ENCODE peak calls at places on chromosome 18, in eight cellular contexts. W, S, F, O, Y, L, J and D are unnamed samples. For H3K9me2, the result is how much of the 10 kb centered on the place peaks cover.

GRCh38 chr18:24868331-24868730 is 407.9 kb downstream of the HRH4 start:
- DNase-seq in W (no peak), S (no peak), F (no peak), O (no peak), Y (no peak), L (no peak), J (no peak), D (no peak)

GRCh38 chr18:28189400-28190239 is 12.7 kb upstream of the CDH2 start:
- DNase-seq in W (peak), S (peak), F (peak), O (peak), Y (peak), L (peak), J (peak), D (no peak)

GRCh38 chr18:37334494-37335125 is 231.0 kb downstream of the CELF4 start:
- DNase-seq in W (no peak), S (no peak), F (no peak), O (no peak), Y (peak), L (no peak), J (no peak), D (no peak)

GRCh38 chr18:48720655-48721025 is 181.8 kb downstream of the CTIF start:
- DNase-seq in W (no peak), S (no peak), F (no peak), O (no peak), Y (peak), L (no peak), J (no peak), D (no peak)

GRCh38 chr18:907880-908512 is 3.3 kb downstream of the ADCYAP1 start:
- DNase-seq in W (peak), S (no peak), F (no peak), O (no peak), Y (peak), L (no peak), J (no peak), D (no peak)

GRCh38 chr18:48475635-48476549 is 62.9 kb upstream of the CTIF start:
- DNase-seq in W (peak), S (peak), F (peak), O (peak), Y (peak), L (peak), J (peak), D (peak)

GRCh38 chr18:36533446-36534153 is 236.1 kb downstream of the FHOD3 start:
- DNase-seq in W (no peak), S (no peak), F (no peak), O (no peak), Y (no peak), L (no peak), J (no peak), D (no peak)

GRCh38 chr18:36831139-36831538 is 2.2 kb downstream of the KIAA1328 start:
- DNase-seq in W (no peak), S (peak), F (no peak), O (no peak), Y (no peak), L (no peak), J (no peak), D (no peak)

GRCh38 chr18:70329076-70329475 is 40.2 kb downstream of the SOCS6 start:
- DNase-seq in W (no peak), S (no peak), F (no peak), O (no peak), Y (no peak), L (peak), J (no peak), D (no peak)

GRCh38 chr18:25675123-25675850 is 323.3 kb upstream of the ZNF521 start:
- DNase-seq in W (peak), S (no peak), F (no peak), O (no peak), Y (no peak), L (no peak), J (no peak), D (no peak)

GRCh38 chr18:23881778-23882177 is 132.8 kb upstream of the TTC39C start:
- DNase-seq in W (no peak), S (no peak), F (no peak), O (no peak), Y (no peak), L (no peak), J (no peak), D (no peak)

GRCh38 chr18:9475643-9476580 is 599 bp downstream of the RALBP1 start:
- DNase-seq in W (peak), S (peak), F (peak), O (no peak), Y (peak), L (peak), J (peak), D (peak)

GRCh38 chr18:3281456-3282400 is 19.8 kb downstream of the MYL12B start:
- DNase-seq in W (peak), S (peak), F (peak), O (peak), Y (peak), L (peak), J (peak), D (no peak)

GRCh38 chr18:44325903-44326650 is 354.6 kb upstream of the SETBP1 start:
- DNase-seq in W (peak), S (peak), F (peak), O (no peak), Y (peak), L (peak), J (peak), D (peak)

GRCh38 chr18:48075707-48076093 is 145.2 kb upstream of the SMAD2 start:
- DNase-seq in W (no peak), S (no peak), F (no peak), O (no peak), Y (no peak), L (no peak), J (no peak), D (no peak)

GRCh38 chr18:56389190-56389589 is 249.2 kb downstream of the TXNL1 start:
- DNase-seq in W (no peak), S (no peak), F (no peak), O (no peak), Y (no peak), L (no peak), J (no peak), D (no peak)

GRCh38 chr18:45874501-45875184 is 49.2 kb downstream of the SIGLEC15 start:
- DNase-seq in W (no peak), S (no peak), F (peak), O (no peak), Y (no peak), L (peak), J (no peak), D (no peak)

GRCh38 chr18:57586243-57587049 is at the start of gene FECH:
- DNase-seq in W (peak), S (peak), F (peak), O (peak), Y (peak), L (peak), J (peak), D (peak)

GRCh38 chr18:24408496-24408895 is 10.9 kb upstream of the OSBPL1A start:
- DNase-seq in W (no peak), S (no peak), F (no peak), O (no peak), Y (no peak), L (no peak), J (no peak), D (no peak)

GRCh38 chr18:55280515-55280914 is 307.5 kb downstream of the TCF4 start:
- DNase-seq in W (no peak), S (no peak), F (no peak), O (no peak), Y (no peak), L (no peak), J (no peak), D (no peak)

GRCh38 chr18:34212511-34212910 is 12.2 kb downstream of the NOL4 start:
- DNase-seq in W (no peak), S (no peak), F (no peak), O (no peak), Y (no peak), L (no peak), J (no peak), D (no peak)

DNA sequence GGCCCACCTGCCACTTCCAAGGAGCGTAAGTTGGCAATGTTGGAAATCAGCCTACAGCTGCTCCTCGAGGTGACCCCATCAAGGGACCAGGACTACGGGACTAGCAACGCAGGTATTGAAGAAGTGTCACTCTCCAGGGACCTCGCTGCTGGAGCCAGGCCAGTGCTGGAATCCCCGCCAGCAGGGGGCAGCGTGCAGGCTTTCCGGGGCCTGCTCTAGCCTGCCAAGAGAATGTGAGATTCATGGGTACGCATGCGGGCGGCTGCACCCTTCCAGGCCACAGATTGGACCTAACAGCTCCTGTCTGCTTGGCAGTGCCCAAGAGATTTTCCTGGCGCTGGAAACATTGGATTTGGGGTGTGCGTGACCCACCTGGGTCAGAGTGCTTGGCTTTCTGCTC is 182.8 kb upstream of the RAB12 start:
- DNase-seq in W (peak), S (no peak), F (peak), O (peak), Y (no peak), L (no peak), J (no peak), D (no peak)
- TF ChIP-seq CTCF in W (peak), S (peak), F (peak), O (peak), Y (peak), L (peak), J (no peak), D (peak)

GRCh38 chr18:69071680-69072079 is 273.8 kb downstream of the CCDC102B start:
- DNase-seq in W (no peak), S (no peak), F (no peak), O (no peak), Y (no peak), L (no peak), J (no peak), D (no peak)
- H3K9me2 ChIP-seq in W (under half), S (under half), F (under half), O (under half), Y (under half), L (under half), J (under half), D (under half)

DNA sequence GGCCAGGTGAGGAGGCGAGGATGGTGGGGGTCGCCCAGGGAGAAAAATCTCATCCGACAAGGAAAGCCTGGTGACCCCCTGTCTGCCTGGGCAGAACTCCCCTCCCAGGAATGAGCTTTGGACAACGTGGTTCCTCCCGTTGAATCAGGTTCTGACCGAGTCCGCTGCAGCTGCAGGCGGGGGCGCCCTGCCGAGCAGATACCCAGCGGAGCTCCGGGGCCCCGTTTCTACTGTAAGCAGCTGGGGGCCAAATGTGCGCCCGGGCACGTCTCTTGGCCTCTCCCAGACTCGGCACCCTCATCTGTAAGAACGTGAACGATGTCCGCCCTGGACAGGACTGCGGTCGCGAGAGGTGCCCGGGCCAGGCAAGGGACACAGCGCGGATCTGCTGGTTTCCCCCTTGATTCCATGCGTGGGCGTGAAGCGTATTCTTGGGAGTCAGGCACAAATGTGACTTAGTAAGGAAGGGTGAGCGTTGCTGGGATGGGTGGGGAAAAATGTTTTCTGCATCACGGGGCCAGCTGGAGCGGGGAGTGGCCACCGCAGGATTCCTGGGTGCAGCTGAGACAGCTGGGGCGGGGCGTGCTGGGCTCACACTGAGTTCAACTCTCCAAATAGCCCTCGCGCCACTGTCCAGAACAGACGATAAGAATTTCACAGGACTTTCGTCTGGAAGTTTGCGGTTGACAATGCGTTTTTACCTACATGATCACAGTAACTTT is 20.2 kb upstream of the TUBB6 start:
- DNase-seq in W (peak), S (peak), F (no peak), O (peak), Y (peak), L (no peak), J (peak), D (peak)
- H3K4me3 ChIP-seq in W (peak), S (peak), F (no peak), O (peak), Y (peak), L (peak), J (peak), D (peak)

GRCh38 chr18:79026491-79026890 is 42.7 kb upstream of the ATP9B start:
- DNase-seq in W (peak), S (no peak), F (no peak), O (no peak), Y (no peak), L (no peak), J (no peak), D (no peak)
- TF ChIP-seq CTCF in W (peak), S (peak), F (peak), O (peak), Y (no peak), L (no peak), J (no peak), D (no peak)

GRCh38 chr18:77014538-77014937 is 118.0 kb downstream of the MBP start:
- DNase-seq in W (no peak), S (no peak), F (no peak), O (no peak), Y (no peak), L (no peak), J (no peak), D (no peak)

GRCh38 chr18:77017355-77017754 is 115.2 kb downstream of the MBP start:
- DNase-seq in W (no peak), S (no peak), F (no peak), O (no peak), Y (no peak), L (no peak), J (no peak), D (no peak)

GRCh38 chr18:77016936-77017335 is 115.6 kb downstream of the MBP start:
- DNase-seq in W (no peak), S (no peak), F (no peak), O (no peak), Y (no peak), L (no peak), J (no peak), D (no peak)

GRCh38 chr18:77015176-77015575 is 117.4 kb downstream of the MBP start:
- DNase-seq in W (no peak), S (no peak), F (no peak), O (no peak), Y (no peak), L (no peak), J (no peak), D (no peak)

GRCh38 chr18:77016133-77016839 is 116.3 kb downstream of the MBP start:
- DNase-seq in W (no peak), S (no peak), F (no peak), O (no peak), Y (no peak), L (no peak), J (no peak), D (no peak)
- H3K9me2 ChIP-seq in W (under half), S (under half), F (under half), O (under half), Y (under half), L (under half), J (under half), D (under half)

GRCh38 chr18:58891753-58892152 is 27.1 kb downstream of the ZNF532 start:
- DNase-seq in W (no peak), S (no peak), F (no peak), O (no peak), Y (no peak), L (no peak), J (no peak), D (no peak)
- H3K4me3 ChIP-seq in W (no peak), S (no peak), F (no peak), O (no peak), Y (no peak), L (no peak), J (no peak), D (no peak)

DNA sequence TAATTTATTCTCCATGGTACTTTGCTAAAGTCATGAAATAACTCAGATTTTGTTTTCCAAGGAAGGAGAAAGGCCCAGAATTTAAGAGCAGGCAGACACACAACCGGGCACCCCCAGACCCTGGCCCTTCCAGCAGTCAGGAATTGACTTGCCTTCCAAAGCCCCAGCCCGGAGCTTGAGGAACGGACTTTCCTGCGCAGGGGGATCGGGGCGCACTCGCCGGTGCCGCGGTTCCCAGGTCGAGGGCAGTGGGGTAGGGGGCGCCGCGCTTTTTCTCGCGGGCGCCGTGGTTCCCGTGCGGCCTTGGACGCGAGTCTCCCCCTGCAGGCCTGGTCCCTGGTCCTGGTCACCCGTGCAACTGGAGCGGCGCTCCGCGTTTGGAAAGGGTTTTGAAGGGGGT is 1.2 kb downstream of the ZNF236 start:
- DNase-seq in W (peak), S (no peak), F (peak), O (no peak), Y (peak), L (no peak), J (peak), D (no peak)
- TF ChIP-seq CTCF in W (peak), S (peak), F (peak), O (peak), Y (peak), L (no peak), J (peak), D (no peak)

DNA sequence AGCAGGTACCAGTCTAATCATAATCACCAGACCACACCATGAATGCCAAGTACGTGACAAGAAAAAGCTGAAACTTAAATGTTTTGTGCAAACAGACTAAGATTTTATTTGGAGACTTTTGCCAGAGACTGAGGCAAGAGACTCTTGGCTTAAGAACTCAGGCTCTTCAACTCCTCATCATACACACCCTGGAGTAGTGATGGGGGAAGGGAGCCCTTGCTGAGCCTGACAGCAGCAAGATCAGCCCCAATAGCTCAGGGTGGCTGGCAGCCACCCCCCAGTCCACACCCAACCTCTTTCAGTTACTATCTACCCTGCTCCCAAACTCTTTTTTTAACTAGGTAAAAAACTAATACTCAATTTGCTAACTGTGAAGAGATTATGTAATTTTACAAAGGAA is 114.8 kb downstream of the CCBE1 start:
- DNase-seq in W (no peak), S (no peak), F (no peak), O (no peak), Y (no peak), L (no peak), J (no peak), D (no peak)
- H3K9me2 ChIP-seq in W (under half), S (under half), F (under half), O (under half), Y (under half), L (under half), J (under half), D (under half)

DNA sequence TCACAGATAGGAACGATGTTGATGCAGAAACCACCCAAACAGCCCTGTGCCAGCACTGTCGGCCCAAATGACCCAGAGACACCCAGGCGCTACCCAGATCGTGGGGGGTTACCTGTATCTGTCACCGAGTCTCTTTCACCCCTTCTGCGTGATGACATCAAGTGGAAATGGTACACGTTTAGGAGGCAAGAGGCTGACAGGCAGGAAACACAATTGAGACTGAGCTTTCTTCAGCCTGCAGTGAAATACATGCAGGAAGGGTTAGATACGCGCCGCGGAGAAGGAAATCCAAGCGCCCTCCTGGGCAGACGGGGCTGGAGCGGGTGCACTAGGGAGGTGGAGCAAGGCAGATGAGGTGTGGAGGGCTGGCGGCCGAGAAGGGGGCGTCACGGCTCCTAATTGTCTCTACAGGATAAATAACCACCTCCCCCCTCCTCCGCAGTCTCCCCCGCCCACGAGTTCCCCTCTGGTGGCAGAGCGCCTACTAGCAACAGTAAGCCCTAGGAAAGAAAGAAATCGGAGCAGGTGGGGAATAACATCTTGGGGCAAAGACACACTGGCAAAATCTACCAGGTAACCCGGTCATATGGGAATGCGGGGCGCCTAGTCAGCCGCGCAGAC is at the start of gene RNF152:
- DNase-seq in W (peak), S (no peak), F (no peak), O (no peak), Y (peak), L (no peak), J (peak), D (no peak)
- H3K4me3 ChIP-seq in W (peak), S (peak), F (no peak), O (peak), Y (peak), L (peak), J (peak), D (peak)